ENCODE peak calls at places on chromosomes 7 and 10, in seven cellular contexts. F is lower leg skin, A is HCT116, G is uterus, K is AG10803, W is GM12865, Y is fibroblast of pulmonary artery. R is an unnamed sample.

GRCh38 chr10:124568339-124568738 is 106.7 kb downstream of the LHPP start:
- DNase-seq in K (no peak), F (no peak), A (no peak), G (no peak), W (no peak), Y (no peak), R (no peak)

GRCh38 chr10:92735938-92736337 is 46.2 kb downstream of the HHEX start:
- DNase-seq in W (no peak), G (no peak), K (no peak), F (no peak), Y (no peak), A (no peak), R (no peak)

GRCh38 chr10:89204621-89205020 is 2.5 kb downstream of the CH25H start:
- DNase-seq in Y (no peak), F (no peak), K (no peak), W (no peak), A (no peak), G (no peak), R (no peak)

GRCh38 chr7:87564290-87564963 is 36.3 kb downstream of the ABCB1 start:
- DNase-seq in Y (no peak), G (no peak), W (peak), K (no peak), A (peak), F (no peak), R (no peak)

GRCh38 chr10:102102421-102102820 is 17.7 kb downstream of the LDB1 start:
- DNase-seq in W (no peak), G (no peak), F (no peak), K (no peak), Y (no peak), A (no peak), R (no peak)

GRCh38 chr10:29858352-29859267 is 200.8 kb downstream of the JCAD start:
- DNase-seq in F (peak), G (peak), Y (peak), K (peak), W (no peak), A (peak), R (no peak)

GRCh38 chr10:1548596-1548995 is 188.7 kb downstream of the ADARB2 start:
- DNase-seq in A (no peak), Y (no peak), K (no peak), F (no peak), G (no peak), W (peak), R (no peak)

GRCh38 chr10:68133553-68133952 is 24.3 kb downstream of the MYPN start:
- DNase-seq in A (no peak), G (no peak), Y (no peak), W (no peak), F (no peak), K (no peak), R (no peak)

GRCh38 chr10:116685807-116686206 is 56.6 kb downstream of the HSPA12A start:
- DNase-seq in W (no peak), G (no peak), A (no peak), Y (no peak), F (no peak), K (no peak), R (no peak)

GRCh38 chr7:34225193-34225592 is 319.9 kb downstream of the BMPER start:
- DNase-seq in G (no peak), W (no peak), K (no peak), Y (no peak), A (no peak), F (no peak), R (no peak)

DNA sequence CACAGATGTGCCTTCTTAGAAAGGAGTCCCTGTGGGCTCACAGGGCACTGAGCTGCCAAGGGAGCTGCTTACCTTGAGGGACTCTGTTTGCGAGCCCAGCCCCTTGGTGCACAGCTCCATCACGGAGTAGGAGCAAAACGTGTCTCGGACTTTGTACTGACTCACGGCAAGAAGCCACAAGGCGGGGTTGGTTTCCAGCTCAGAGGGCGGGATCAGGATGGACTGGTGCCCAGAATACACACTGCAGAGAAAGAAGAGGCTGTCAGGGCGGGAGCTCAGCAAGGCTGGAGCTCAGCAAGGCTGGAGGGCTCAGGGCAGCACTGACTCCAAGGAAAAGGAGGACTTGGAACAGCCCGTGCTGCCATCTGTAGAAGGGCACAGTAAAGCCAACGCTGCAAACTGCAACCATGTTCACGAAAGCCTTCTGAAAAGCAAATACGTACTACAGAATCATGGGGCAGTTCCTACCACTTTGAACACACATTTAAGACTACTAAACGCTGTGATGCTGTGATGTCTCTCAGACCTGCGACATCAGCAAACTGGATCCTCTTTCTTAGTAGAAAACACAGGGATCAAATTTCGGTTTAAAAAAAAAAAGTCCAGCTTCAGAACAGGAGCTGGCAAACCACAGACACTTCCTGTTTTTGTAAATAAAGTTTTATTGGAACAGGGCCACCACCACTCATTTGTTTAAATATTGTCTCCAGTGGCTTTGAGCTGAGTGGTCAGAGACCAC is 194.3 kb downstream of the ZMYND11 start:
- DNase-seq in Y (peak), K (peak), W (no peak), F (peak), G (peak), A (peak), R (no peak)
- TF ChIP-seq CTCF in Y (peak), K (peak), W (no peak), F (no peak), G (no peak), A (no peak), R (no peak)

GRCh38 chr7:75818462-75818861 is 4.9 kb upstream of the CCL24 start:
- DNase-seq in W (no peak), G (no peak), F (no peak), K (no peak), Y (no peak), A (no peak), R (no peak)

GRCh38 chr7:75819711-75820110 is 6.1 kb upstream of the CCL24 start:
- DNase-seq in F (no peak), G (no peak), K (no peak), A (no peak), Y (no peak), W (no peak), R (no peak)

GRCh38 chr7:75820688-75821087 is 7.1 kb upstream of the CCL24 start:
- DNase-seq in W (no peak), K (no peak), A (no peak), F (no peak), Y (no peak), G (no peak), R (no peak)

DNA sequence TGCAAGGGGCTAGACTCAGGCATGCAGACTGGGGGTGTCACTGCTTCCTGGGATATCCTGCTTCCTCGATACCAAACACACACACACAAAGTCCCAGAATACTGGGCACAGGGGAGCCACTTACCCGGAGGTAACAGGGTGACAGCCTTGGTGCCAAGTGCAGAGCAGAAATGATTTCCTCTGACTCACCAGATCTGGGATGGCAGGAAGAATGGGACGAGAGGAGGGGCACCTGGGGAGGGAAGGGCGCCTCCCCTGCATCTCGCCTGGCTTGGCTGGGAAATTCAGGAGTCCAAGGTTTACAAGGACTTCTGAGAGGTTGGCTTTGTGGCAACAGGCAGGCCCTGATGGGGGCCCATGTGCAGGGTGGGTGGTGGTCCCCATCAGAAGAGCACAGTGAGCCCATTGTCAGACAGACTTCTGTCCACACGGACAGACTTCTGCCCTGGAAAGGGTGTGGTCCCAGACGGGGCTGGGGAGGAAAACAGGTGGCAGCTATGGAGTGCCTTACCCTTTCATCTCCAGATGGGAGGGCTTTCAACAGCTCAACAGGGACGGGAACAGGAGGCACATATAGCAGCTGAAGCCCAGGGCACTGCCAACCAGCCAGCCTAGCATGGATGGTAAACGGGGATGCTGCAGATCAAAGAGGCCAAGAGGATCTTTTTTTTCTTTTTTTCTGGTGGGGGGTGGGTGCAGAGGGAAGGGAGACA is 9.7 kb upstream of the CCL24 start:
- DNase-seq in W (no peak), K (no peak), G (no peak), A (no peak), Y (no peak), F (no peak), R (no peak)
- H3K4me3 ChIP-seq in W (no peak), K (no peak), G (no peak), A (no peak), Y (no peak), F (no peak), R (no peak)

GRCh38 chr10:74275755-74276154 is 124.7 kb downstream of the ADK start:
- DNase-seq in K (no peak), F (no peak), G (no peak), Y (no peak), W (no peak), A (no peak), R (no peak)
- TF ChIP-seq CTCF in K (no peak), F (no peak), G (no peak), Y (no peak), W (no peak), A (no peak), R (no peak)

DNA sequence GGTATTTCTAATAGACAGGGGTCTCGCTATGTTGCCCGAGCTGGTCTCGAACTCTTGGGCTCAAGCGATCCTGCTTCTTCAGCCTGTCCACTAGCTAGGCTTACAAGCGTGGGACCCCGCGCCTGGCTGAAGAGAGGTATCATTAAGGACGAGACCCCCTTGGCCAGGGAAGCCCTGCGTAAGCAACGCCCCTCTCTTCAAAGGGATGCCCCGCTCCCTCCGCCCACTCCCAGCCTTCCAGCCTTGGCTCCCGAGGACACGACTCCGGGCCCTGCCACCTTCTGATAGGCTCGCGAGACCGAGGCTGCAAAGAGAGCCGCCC is 220 bp upstream of the ZKSCAN5 start:
- DNase-seq in Y (no peak), K (no peak), A (peak), G (no peak), W (no peak), F (no peak), R (no peak)
- H3K4me3 ChIP-seq in Y (peak), K (peak), A (peak), G (peak), W (peak), F (peak), R (peak)

GRCh38 chr7:40866601-40867000 is 731.8 kb downstream of the SUGCT start:
- DNase-seq in W (no peak), A (no peak), K (peak), Y (peak), G (peak), F (no peak), R (no peak)
- TF ChIP-seq CTCF in W (no peak), A (no peak), K (peak), Y (peak), G (peak), F (no peak), R (no peak)

GRCh38 chr7:149240637-149241036 is 1.2 kb downstream of the ZNF212 start:
- DNase-seq in W (no peak), G (no peak), F (no peak), A (no peak), K (no peak), Y (no peak), R (no peak)
- H3K4me3 ChIP-seq in W (peak), G (peak), F (no peak), A (peak), K (peak), Y (peak), R (peak)

GRCh38 chr10:44733743-44734488 is 177.2 kb upstream of the TMEM72 start:
- DNase-seq in Y (no peak), F (no peak), K (no peak), A (no peak), W (no peak), G (no peak), R (no peak)
- TF ChIP-seq CTCF in Y (peak), F (no peak), K (peak), A (peak), W (no peak), G (no peak), R (no peak)

GRCh38 chr10:43201545-43202131 is 63.4 kb downstream of the CSGALNACT2 start:
- DNase-seq in W (no peak), G (peak), A (no peak), K (no peak), F (peak), Y (no peak), R (no peak)
- H3K4me3 ChIP-seq in W (no peak), G (no peak), A (peak), K (no peak), F (no peak), Y (no peak), R (peak)

GRCh38 chr7:140398821-140399220 is 491 bp upstream of the SLC37A3 start:
- DNase-seq in F (no peak), Y (no peak), K (no peak), W (no peak), A (no peak), G (no peak), R (no peak)

GRCh38 chr7:140400381-140400780 is 2.1 kb upstream of the SLC37A3 start:
- DNase-seq in K (no peak), Y (no peak), F (no peak), G (no peak), A (no peak), W (no peak), R (no peak)

GRCh38 chr7:140393756-140394306 is 4.5 kb downstream of the SLC37A3 start:
- DNase-seq in Y (no peak), A (no peak), W (no peak), K (no peak), F (no peak), G (no peak), R (no peak)

GRCh38 chr7:140402178-140402835 is 1.6 kb upstream of the RAB19 start:
- DNase-seq in K (peak), F (no peak), W (no peak), A (no peak), G (no peak), Y (peak), R (no peak)

GRCh38 chr7:140397784-140398750 is at the start of gene SLC37A3:
- DNase-seq in G (peak), A (peak), K (peak), Y (peak), F (peak), W (peak), R (peak)
- TF ChIP-seq CTCF in G (peak), A (no peak), K (no peak), Y (no peak), F (no peak), W (no peak), R (peak)

GRCh38 chr10:75546004-75546403 is 114.6 kb downstream of the LRMDA start:
- DNase-seq in G (no peak), K (peak), A (no peak), Y (peak), F (no peak), W (peak), R (no peak)
- H3K4me3 ChIP-seq in G (no peak), K (no peak), A (no peak), Y (no peak), F (no peak), W (no peak), R (no peak)

R was measured in esophagus squamous epithelium.